ENCODE peak calls at places on chromosome 22, in five cellular contexts. M is right lobe of liver; W is tibial artery; L is CD4-positive, alpha-beta memory T cell; H is body of pancreas. I is an unnamed sample. For H3K4me1, the result is how much of the 10 kb centered on the place peaks cover.

GRCh38 chr22:25154686-25154999 is 45.0 kb upstream of the CRYBB3 start:
- DNase-seq in L (no peak), M (no peak), W (no peak), H (no peak), I (no peak)

GRCh38 chr22:35883028-35883620 is 145.5 kb downstream of the RBFOX2 start:
- DNase-seq in L (no peak), M (no peak), W (no peak), H (no peak), I (no peak)

GRCh38 chr22:19523240-19524169 is 705 bp downstream of the CLDN5 start:
- DNase-seq in W (no peak), L (no peak), M (no peak), H (no peak), I (no peak)

GRCh38 chr22:25202290-25202921 is 2.7 kb downstream of the CRYBB3 start:
- DNase-seq in H (peak), L (peak), M (peak), W (peak), I (peak)

GRCh38 chr22:50114221-50114981 is 24.6 kb downstream of the MOV10L1 start:
- DNase-seq in L (no peak), H (no peak), W (no peak), M (no peak), I (no peak)

GRCh38 chr22:19766506-19767426 is 6.2 kb downstream of the TBX1 start:
- DNase-seq in L (peak), W (peak), H (peak), M (peak), I (peak)

GRCh38 chr22:24407278-24407665 is 20.1 kb upstream of the ADORA2A start:
- DNase-seq in W (no peak), M (peak), H (no peak), L (no peak), I (no peak)

GRCh38 chr22:47059701-47060161 is 297.3 kb downstream of the TBC1D22A start:
- DNase-seq in W (no peak), H (no peak), M (no peak), L (no peak), I (no peak)

GRCh38 chr22:46557736-46558480 is 20.5 kb upstream of the CELSR1 start:
- DNase-seq in L (no peak), W (no peak), H (no peak), M (peak), I (no peak)

GRCh38 chr22:19844423-19845368 is 10.0 kb downstream of the GNB1L start:
- DNase-seq in H (peak), W (peak), L (peak), M (peak), I (no peak)

GRCh38 chr22:39915295-39915726 is 14.4 kb downstream of the GRAP2 start:
- DNase-seq in W (no peak), H (no peak), M (no peak), L (no peak), I (no peak)

GRCh38 chr22:28029201-28029948 is 110.3 kb upstream of the PITPNB start:
- DNase-seq in W (peak), M (peak), L (no peak), H (peak), I (no peak)

GRCh38 chr22:31933816-31934482 is 10.4 kb upstream of the YWHAH start:
- DNase-seq in L (no peak), M (no peak), W (no peak), H (peak), I (no peak)

GRCh38 chr22:44815099-44816070 is 63.0 kb downstream of the ARHGAP8 start:
- DNase-seq in H (no peak), L (no peak), W (no peak), M (no peak), I (no peak)
- H3K4me3 ChIP-seq in H (no peak), L (no peak), W (no peak), M (no peak), I (no peak)

GRCh38 chr22:42831712-42832111 is 25.4 kb downstream of the ARFGAP3 start:
- DNase-seq in H (no peak), W (no peak), M (no peak), L (no peak), I (no peak)
- H3K27ac ChIP-seq in H (no peak), W (no peak), M (no peak), L (no peak), I (no peak)

DNA sequence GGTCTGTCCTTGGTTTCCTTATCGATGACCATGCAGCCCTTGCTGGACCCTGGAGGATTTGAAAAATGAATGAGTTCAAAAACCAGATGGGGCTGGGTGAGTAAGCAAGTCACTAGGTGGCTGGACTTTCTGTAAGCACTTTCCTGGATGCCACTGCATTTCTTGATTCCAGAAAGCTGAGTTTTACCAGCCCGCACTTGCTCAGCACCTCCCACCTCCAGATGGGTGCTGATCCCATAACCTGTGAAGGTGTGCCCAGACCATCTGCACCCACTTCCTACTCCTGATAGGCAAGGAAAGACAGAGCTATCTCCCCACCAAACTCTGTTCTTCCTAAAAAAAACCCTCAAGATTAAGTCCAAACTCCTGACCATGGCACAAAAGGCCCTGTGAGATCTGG is 21.1 kb downstream of the ASCC2 start:
- DNase-seq in L (no peak), M (no peak), W (no peak), H (no peak), I (no peak)
- H3K4me1 ChIP-seq in L (under half), M (under half), W (under half), H (under half), I (under half)

DNA sequence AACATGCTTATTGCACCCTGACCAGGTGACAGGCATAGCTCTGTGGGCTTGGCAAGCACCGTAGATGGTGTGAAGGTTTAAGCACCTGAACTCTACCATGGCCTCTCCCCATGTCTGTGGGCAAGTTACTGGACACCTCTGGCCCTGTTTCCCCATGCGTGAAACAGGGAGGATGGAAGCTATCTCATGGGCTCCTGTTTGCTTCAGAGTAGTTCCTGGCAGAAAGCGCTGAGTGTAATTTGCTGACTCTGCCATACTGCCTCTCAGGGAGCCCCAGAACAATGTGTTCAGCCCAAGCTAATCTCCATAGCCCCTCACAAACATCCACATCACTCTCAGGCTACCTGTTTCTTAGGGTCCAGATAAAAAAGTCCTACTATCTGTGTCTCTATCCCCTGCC is 2.4 kb downstream of the CBX6 start:
- DNase-seq in H (no peak), M (peak), W (no peak), L (no peak), I (peak)
- H3K4me3 ChIP-seq in H (no peak), M (no peak), W (peak), L (no peak), I (no peak)

I was measured in CD8-positive, alpha-beta T cell.